ENCODE peak calls at places on chromosomes 6 and 20, in ten cellular contexts. E is neuronal stem cell, G is astrocyte of the spinal cord, B is tibial nerve, D is ascending aorta, S is thyroid gland, C is uterus, O is right atrium auricular region, P is sigmoid colon, V is K562. H is an unnamed sample.

GRCh38 chr20:32040142-32040953 is 11.7 kb upstream of the HCK start:
- DNase-seq in E (no peak), G (no peak), B (no peak), D (peak; percentile 67), S (no peak), C (no peak), O (no peak), P (no peak), V (no peak), H (no peak)

GRCh38 chr20:59195316-59195993 is 31.8 kb downstream of the ZNF831 start:
- DNase-seq in E (no peak), G (no peak), B (no peak), D (no peak), S (no peak), C (no peak), O (peak; percentile 51), P (no peak), V (no peak), H (no peak)

GRCh38 chr20:58877374-58878360 is 25.2 kb downstream of the GNAS start:
- DNase-seq in E (peak; percentile 58), G (no peak), B (no peak), D (no peak), S (peak; percentile 79), C (no peak), O (no peak), P (no peak), V (no peak), H (no peak)

GRCh38 chr6:30748851-30749540 is 4.6 kb upstream of the IER3 start:
- DNase-seq in E (no peak), G (no peak), B (no peak), D (no peak), S (no peak), C (no peak), O (no peak), P (no peak), V (no peak), H (peak; percentile 61)

GRCh38 chr6:4349931-4350330 is 214.6 kb upstream of the ECI2 start:
- DNase-seq in E (no peak), G (no peak), B (no peak), D (no peak), S (no peak), C (no peak), O (no peak), P (no peak), V (no peak), H (no peak)

GRCh38 chr6:63307581-63308246 is 12.1 kb downstream of the LGSN start:
- DNase-seq in E (no peak), G (peak; percentile 40), B (no peak), D (no peak), S (no peak), C (no peak), O (no peak), P (no peak), V (peak; percentile 20), H (peak; percentile 58)

GRCh38 chr6:42316981-42317380 is 99.3 kb upstream of the MRPS10 start:
- DNase-seq in E (no peak), G (peak; percentile 33), B (no peak), D (no peak), S (no peak), C (no peak), O (no peak), P (no peak), V (no peak), H (no peak)

GRCh38 chr6:34142599-34142998 is 3.3 kb downstream of the GRM4 start:
- DNase-seq in E (no peak), G (no peak), B (no peak), D (no peak), S (peak; percentile 7), C (no peak), O (no peak), P (no peak), V (peak; percentile 64), H (no peak)

GRCh38 chr6:152268846-152269442 is 368.2 kb downstream of the SYNE1 start:
- DNase-seq in E (no peak), G (no peak), B (no peak), D (no peak), S (no peak), C (no peak), O (no peak), P (no peak), V (no peak), H (no peak)

GRCh38 chr6:112118034-112118433 is 30.6 kb downstream of the FAM229B start:
- DNase-seq in E (no peak), G (no peak), B (no peak), D (no peak), S (no peak), C (no peak), O (no peak), P (no peak), V (no peak), H (no peak)

GRCh38 chr6:221531-222349 is 70.5 kb upstream of the DUSP22 start:
- DNase-seq in E (no peak), G (peak; percentile 45), B (no peak), D (peak; percentile 11), S (no peak), C (no peak), O (no peak), P (no peak), V (no peak), H (no peak)

GRCh38 chr20:23150304-23151007 is 64.3 kb upstream of the CD93 start:
- DNase-seq in E (no peak), G (no peak), B (no peak), D (peak; percentile 64), S (no peak), C (no peak), O (peak; percentile 49), P (peak; percentile 52), V (no peak), H (no peak)

GRCh38 chr20:815914-816606 is 17.5 kb upstream of the FAM110A start:
- DNase-seq in E (peak; percentile 83), G (peak; percentile 49), B (no peak), D (peak; percentile 70), S (peak; percentile 63), C (peak; percentile 51), O (peak; percentile 68), P (no peak), V (peak; percentile 78), H (peak; percentile 78)

GRCh38 chr6:7998103-7998725 is 66.0 kb downstream of the BLOC1S5 start:
- DNase-seq in E (no peak), G (peak; percentile 40), B (no peak), D (no peak), S (no peak), C (no peak), O (no peak), P (no peak), V (no peak), H (peak; percentile 33)

GRCh38 chr6:80548496-80548895 is 442.0 kb downstream of the BCKDHB start:
- DNase-seq in E (no peak), G (peak; percentile 41), B (no peak), D (no peak), S (no peak), C (no peak), O (no peak), P (no peak), V (no peak), H (peak; percentile 89)

DNA sequence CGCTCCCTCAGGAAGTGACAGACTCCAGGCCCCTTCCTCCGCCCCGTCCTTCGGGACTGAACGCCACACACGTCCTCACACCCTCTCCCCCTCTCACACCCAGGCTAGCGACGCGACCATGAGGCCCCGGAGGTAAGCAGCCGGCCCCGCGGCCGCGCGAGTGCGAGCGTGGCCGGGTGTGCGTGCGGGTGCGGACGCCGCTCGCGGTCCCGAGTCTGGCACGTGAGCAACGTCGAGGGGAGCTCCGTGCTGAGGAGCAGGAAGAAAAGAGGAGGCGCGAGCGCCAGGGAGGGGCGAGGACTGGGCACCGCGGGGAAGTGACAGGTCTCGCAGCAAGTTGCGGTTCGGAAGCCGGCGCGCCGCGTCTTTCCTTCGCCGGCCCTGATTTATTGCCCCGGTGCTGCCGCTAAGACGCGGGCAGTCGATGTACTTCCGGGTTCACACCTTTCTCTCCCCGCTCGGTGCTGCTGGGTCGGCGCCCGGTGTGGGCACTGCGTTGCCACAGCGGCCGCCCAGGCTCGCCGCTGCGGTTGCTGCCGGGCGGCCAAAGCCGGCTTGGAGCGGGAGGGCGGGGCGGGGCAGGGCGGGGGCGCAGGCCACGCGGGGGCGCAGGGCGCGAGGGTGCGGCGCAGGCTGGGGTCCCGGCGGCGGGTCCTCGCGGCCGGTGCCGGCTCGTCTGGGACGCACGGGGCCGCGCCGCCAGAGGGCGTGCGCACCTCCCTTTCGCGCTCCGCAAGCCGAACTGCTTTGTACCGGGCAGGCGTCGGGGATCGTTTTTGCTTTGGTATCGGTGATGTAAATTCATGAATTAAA is 15.8 kb upstream of the LIN28B start:
- DNase-seq in E (peak; percentile 77), G (peak; percentile 32), B (no peak), D (no peak), S (peak; percentile 22), C (no peak), O (no peak), P (no peak), V (peak; percentile 78), H (peak; percentile 18)
- H3K4me3 ChIP-seq in E (peak overlapping the region; percentile 66), G (peak overlapping the region; percentile 41), B (no peak overlapping the region), D (peak overlapping the region; percentile 45), S (no peak overlapping the region), C (no peak overlapping the region), O (peak overlapping the region; percentile 41), P (peak overlapping the region; percentile 5), V (peak overlapping the region; percentile 44), H (peak overlapping the region; percentile 50)

GRCh38 chr20:20369353-20370086 is 1.6 kb downstream of the INSM1 start:
- DNase-seq in E (no peak), G (no peak), B (no peak), D (no peak), S (peak; percentile 41), C (no peak), O (no peak), P (no peak), V (no peak), H (no peak)
- H3K4me3 ChIP-seq in E (peak overlapping the region; percentile 51), G (no peak overlapping the region), B (no peak overlapping the region), D (peak overlapping the region; percentile 55), S (no peak overlapping the region), C (no peak overlapping the region), O (peak overlapping the region; percentile 39), P (no peak overlapping the region), V (no peak overlapping the region), H (no peak overlapping the region)

GRCh38 chr6:114377881-114378280 is 35.1 kb upstream of the HS3ST5 start:
- DNase-seq in E (no peak), G (peak; percentile 3), B (no peak), D (no peak), S (no peak), C (no peak), O (no peak), P (no peak), V (no peak), H (no peak)
- H3K4me3 ChIP-seq in E (no peak overlapping the region), G (no peak overlapping the region), B (no peak overlapping the region), D (no peak overlapping the region), S (no peak overlapping the region), C (no peak overlapping the region), O (no peak overlapping the region), P (no peak overlapping the region), V (no peak overlapping the region), H (no peak overlapping the region)

DNA sequence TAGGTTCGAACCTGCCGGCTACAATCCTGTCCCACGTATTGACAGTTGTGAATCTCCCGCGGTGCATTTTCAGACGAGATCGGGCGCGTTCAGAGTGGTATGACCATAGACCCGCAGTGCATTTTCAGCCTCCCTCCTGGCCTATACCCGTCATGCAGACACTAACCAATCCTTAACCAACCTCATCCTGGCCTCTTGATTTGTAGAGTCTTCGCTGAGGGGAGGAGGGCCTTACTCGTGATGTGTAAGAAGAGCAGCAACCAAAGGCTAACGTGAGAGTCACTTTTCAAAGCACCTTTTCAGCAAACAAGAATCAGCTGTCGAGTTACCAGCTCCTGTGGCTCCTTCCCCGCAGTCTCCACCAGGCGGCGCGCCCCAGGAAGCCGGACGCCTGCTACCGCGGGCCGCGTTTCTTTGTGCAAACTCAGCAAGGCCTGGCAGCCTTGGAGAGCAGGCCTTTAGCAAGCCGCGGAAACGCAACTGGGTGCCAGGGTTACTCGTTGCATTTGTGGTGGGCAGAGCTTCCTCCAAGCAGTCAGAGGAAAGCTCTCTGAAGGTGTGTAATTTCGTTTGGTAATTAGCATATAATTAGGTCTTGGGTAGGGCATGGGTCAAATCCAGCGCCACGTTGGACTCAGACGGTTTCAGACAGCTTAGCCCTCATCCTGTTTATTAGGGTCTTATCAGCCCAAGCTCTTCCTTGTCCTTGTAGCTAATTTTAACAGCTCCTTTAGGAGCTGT is 139.8 kb downstream of the OR2B2 start:
- DNase-seq in E (peak; percentile 77), G (peak; percentile 87), B (peak; percentile 57), D (peak; percentile 92), S (peak; percentile 87), C (peak; percentile 79), O (peak; percentile 90), P (peak; percentile 91), V (peak; percentile 95), H (peak; percentile 91)
- H3K4me3 ChIP-seq in E (peak overlapping the region; percentile 38), G (peak overlapping the region; percentile 2), B (no peak overlapping the region), D (no peak overlapping the region), S (no peak overlapping the region), C (no peak overlapping the region), O (no peak overlapping the region), P (no peak overlapping the region), V (no peak overlapping the region), H (no peak overlapping the region)